ENCODE peak calls at places on chromosomes 5 and 9, in ten cellular contexts. B is stimulated activated CD4-positive, alpha-beta T cell treated with anti-CD3 and anti-CD28 coated beads, Interleukin-1b, Interleukin-23, amount 100 ng/mL, for 4 hours; N is epithelial cell of esophagus; I is renal cortical epithelial cell; Q is GM03348; V is brain microvascular endothelial cell; L is non-pigmented ciliary epithelial cell; Y is AG08396; R is PC-3; O is GM23338. G is an unnamed sample.

GRCh38 chr9:93010696-93011095 is 47.8 kb upstream of the SUSD3 start:
- DNase-seq in O (no peak), V (no peak), N (no peak), Q (no peak), R (no peak), L (no peak), I (no peak), B (no peak), Y (no peak), G (no peak)

GRCh38 chr5:147037517-147038205 is 159.1 kb upstream of the PPP2R2B start:
- DNase-seq in V (peak; percentile 41), Y (peak; percentile 6), R (peak; percentile 78), L (peak; percentile 67), I (peak; percentile 91), N (peak; percentile 87), B (no peak), O (no peak), Q (no peak), G (no peak)

GRCh38 chr5:138352722-138353549 is 451 bp downstream of the KDM3B start:
- DNase-seq in V (peak; percentile 47), R (peak; percentile 45), B (peak; percentile 62), Y (peak; percentile 58), L (no peak), Q (peak; percentile 75), N (peak; percentile 58), O (peak; percentile 68), I (no peak), G (peak; percentile 84)

GRCh38 chr5:80668016-80668969 is 13.5 kb upstream of the DHFR start:
- DNase-seq in Q (no peak), V (no peak), B (no peak), Y (no peak), L (no peak), I (no peak), O (peak; percentile 43), N (peak; percentile 29), R (no peak), G (no peak)

GRCh38 chr5:75928992-75929391 is 154.2 kb upstream of the SV2C start:
- DNase-seq in V (no peak), L (no peak), Q (no peak), I (no peak), B (no peak), Y (no peak), R (no peak), N (no peak), O (no peak), G (no peak)

GRCh38 chr5:179806250-179807045 is at the start of gene MGAT4B:
- DNase-seq in N (peak; percentile 88), I (no peak), L (no peak), R (peak; percentile 74), Q (peak; percentile 95), B (peak; percentile 62), Y (peak; percentile 95), V (no peak), O (peak; percentile 85), G (peak; percentile 88)

GRCh38 chr9:135925496-135926133 is 18.3 kb upstream of the CAMSAP1 start:
- DNase-seq in N (peak; percentile 48), R (no peak), B (peak; percentile 45), L (no peak), Q (no peak), Y (no peak), V (no peak), O (no peak), I (peak; percentile 67), G (no peak)

GRCh38 chr5:95988877-95989276 is 27.2 kb upstream of the ELL2 start:
- DNase-seq in V (no peak), R (no peak), B (no peak), Q (no peak), O (no peak), L (no peak), Y (no peak), I (no peak), N (no peak), G (no peak)

GRCh38 chr9:81653240-81653639 is 36.1 kb downstream of the TLE1 start:
- DNase-seq in O (no peak), Y (no peak), V (no peak), Q (no peak), B (no peak), R (peak; percentile 81), L (no peak), N (peak; percentile 51), I (peak; percentile 47), G (no peak)

GRCh38 chr5:181098642-181099452 is 32.1 kb downstream of the OR2V1 start:
- DNase-seq in Q (no peak), V (no peak), O (no peak), Y (no peak), L (no peak), R (no peak), I (no peak), N (no peak), B (no peak), G (no peak)